ENCODE peak calls at places on chromosomes 1 and 21, in ten cellular contexts. E, H, N, K, A, Y, O, F, M and Q are unnamed samples.
A peak's percentile ranks its signal among the peaks of the same experiment; 100 is the strongest.

GRCh38 chr1:45410850-45411509 is 70.7 kb upstream of the MUTYH start:
- DNase-seq in E (no peak), H (no peak), N (no peak), K (no peak), A (no peak), Y (peak; percentile 19), O (no peak), F (no peak), M (no peak), Q (no peak)

GRCh38 chr1:176949033-176949662 is 215.4 kb downstream of the ASTN1 start:
- DNase-seq in E (no peak), H (peak; percentile 92), N (no peak), K (no peak), A (peak; percentile 12), Y (no peak), O (no peak), F (peak; percentile 47), M (no peak), Q (peak; percentile 8)

GRCh38 chr1:227886993-227887696 is 60.6 kb downstream of the WNT9A start:
- DNase-seq in E (no peak), H (peak; percentile 45), N (no peak), K (no peak), A (peak; percentile 23), Y (no peak), O (peak; percentile 87), F (peak; percentile 51), M (no peak), Q (no peak)

GRCh38 chr1:244316407-244316806 is 135.3 kb downstream of the ADSS2 start:
- DNase-seq in E (no peak), H (no peak), N (no peak), K (no peak), A (no peak), Y (no peak), O (peak; percentile 27), F (no peak), M (no peak), Q (no peak)

GRCh38 chr1:94191216-94191615 is 46.2 kb downstream of the ARHGAP29 start:
- DNase-seq in E (no peak), H (no peak), N (peak; percentile 24), K (no peak), A (no peak), Y (no peak), O (no peak), F (no peak), M (no peak), Q (no peak)

GRCh38 chr1:169062152-169062551 is 44.3 kb upstream of the ATP1B1 start:
- DNase-seq in E (no peak), H (no peak), N (no peak), K (no peak), A (no peak), Y (no peak), O (no peak), F (no peak), M (no peak), Q (no peak)

GRCh38 chr21:33685613-33686197 is 43.4 kb downstream of the ITSN1 start:
- DNase-seq in E (no peak), H (no peak), N (no peak), K (peak; percentile 70), A (no peak), Y (peak; percentile 59), O (no peak), F (peak; percentile 10), M (no peak), Q (no peak)

GRCh38 chr1:54037476-54037875 is 15.5 kb downstream of the TMEM59 start:
- DNase-seq in E (no peak), H (no peak), N (peak; percentile 68), K (no peak), A (no peak), Y (no peak), O (no peak), F (no peak), M (no peak), Q (no peak)

GRCh38 chr1:9561429-9561828 is 22.2 kb downstream of the SLC25A33 start:
- DNase-seq in E (no peak), H (no peak), N (peak; percentile 76), K (peak; percentile 90), A (no peak), Y (no peak), O (no peak), F (peak; percentile 60), M (no peak), Q (no peak)